ENCODE peak calls at places on chromosomes 5 and 9, in eight cellular contexts. E is stimulated activated CD4-positive, alpha-beta T cell treated with anti-CD3 and anti-CD28 coated beads, Interleukin-4, amount 100 ng/mL, for 24 hours; A is left lung; S is Right ventricle myocardium superior; Y is NCI-H1105 treated with DMSO at 0.1 percent for 48 hours; W is activated T-cell treated with anti-CD3 and anti-CD28 coated beads, Interleukin-2, amount 50 U/mL, for 24 hours; M is globus pallidus; U is right atrium auricular region. R is an unnamed sample.

GRCh38 chr9:107294756-107295155 is 11.7 kb downstream of the RAD23B start:
- DNase-seq in E (no peak), A (no peak), S (no peak), Y (no peak), W (no peak), M (no peak), U (no peak), R (no peak)

GRCh38 chr5:142962172-142962528 is 192.0 kb downstream of the ARHGAP26 start:
- DNase-seq in E (no peak), A (no peak), S (no peak), Y (no peak), W (no peak), M (no peak), U (no peak), R (no peak)

GRCh38 chr5:103397996-103398581 is 139.5 kb downstream of the MACIR start:
- DNase-seq in E (no peak), A (no peak), S (no peak), Y (no peak), W (no peak), M (no peak), U (no peak), R (no peak)

GRCh38 chr9:91727316-91727861 is 222.6 kb downstream of the ROR2 start:
- DNase-seq in E (peak), A (no peak), S (no peak), Y (peak), W (peak), M (no peak), U (no peak), R (peak)

GRCh38 chr5:113093561-113093960 is 117.0 kb downstream of the DCP2 start:
- DNase-seq in E (no peak), A (no peak), S (no peak), Y (no peak), W (no peak), M (no peak), U (no peak), R (no peak)

GRCh38 chr9:87529666-87530065 is 32.0 kb downstream of the DAPK1 start:
- DNase-seq in E (no peak), A (no peak), S (no peak), Y (no peak), W (no peak), M (no peak), U (no peak), R (peak)

GRCh38 chr5:78213799-78214198 is 80.7 kb downstream of the AP3B1 start:
- DNase-seq in E (no peak), A (no peak), S (no peak), Y (no peak), W (no peak), M (peak), U (no peak), R (no peak)

GRCh38 chr5:136143312-136143711 is 10.7 kb downstream of the SMAD5 start:
- DNase-seq in E (no peak), A (no peak), S (no peak), Y (no peak), W (no peak), M (no peak), U (no peak), R (peak)

GRCh38 chr5:35438786-35439185 is 178.9 kb upstream of the SPEF2 start:
- DNase-seq in E (no peak), A (no peak), S (no peak), Y (no peak), W (no peak), M (no peak), U (no peak), R (no peak)

GRCh38 chr9:18985464-18985951 is 47.5 kb downstream of the SAXO1 start:
- DNase-seq in E (no peak), A (no peak), S (no peak), Y (no peak), W (no peak), M (no peak), U (no peak), R (no peak)

GRCh38 chr5:92641031-92641962 is 939.7 kb downstream of the NR2F1-AS1 start:
- DNase-seq in E (no peak), A (no peak), S (peak), Y (peak), W (no peak), M (peak), U (no peak), R (peak)

GRCh38 chr9:4009006-4009511 is 290.8 kb downstream of the GLIS3 start:
- DNase-seq in E (no peak), A (no peak), S (no peak), Y (no peak), W (no peak), M (no peak), U (no peak), R (no peak)

GRCh38 chr5:21919417-21920022 is 933.6 kb downstream of the CDH12 start:
- DNase-seq in E (no peak), A (no peak), S (no peak), Y (peak), W (no peak), M (peak), U (no peak), R (peak)

GRCh38 chr9:4967521-4967920 is 17.6 kb upstream of the JAK2 start:
- DNase-seq in E (no peak), A (no peak), S (no peak), Y (no peak), W (no peak), M (no peak), U (no peak), R (no peak)

GRCh38 chr5:113678924-113679575 is 165.6 kb downstream of the YTHDC2 start:
- DNase-seq in E (no peak), A (no peak), S (no peak), Y (peak), W (no peak), M (peak), U (no peak), R (peak)

GRCh38 chr5:144142030-144142825 is 28.2 kb downstream of the YIPF5 start:
- DNase-seq in E (no peak), A (no peak), S (no peak), Y (peak), W (no peak), M (peak), U (no peak), R (peak)

GRCh38 chr9:131096490-131097258 is at the start of gene AIF1L:
- DNase-seq in E (no peak), A (no peak), S (no peak), Y (peak), W (peak), M (no peak), U (no peak), R (peak)

GRCh38 chr5:177357459-177358332 is at the start of gene RGS14:
- DNase-seq in E (peak), A (peak), S (peak), Y (peak), W (peak), M (peak), U (no peak), R (peak)